ENCODE peak calls at places on chromosome 7, in seven cellular contexts. L, S, R, C, Z, U and H are unnamed samples.

GRCh38 chr7:135978624-135979023 is 1.5 kb upstream of the MTPN start:
- DNase-seq in L (no peak), S (no peak), R (no peak), C (no peak), Z (no peak), U (no peak), H (no peak)

GRCh38 chr7:27895553-27895952 is 155.6 kb downstream of the TAX1BP1 start:
- DNase-seq in L (no peak), S (no peak), R (no peak), C (no peak), Z (no peak), U (no peak), H (no peak)

GRCh38 chr7:22814261-22815208 is 8.1 kb downstream of the TOMM7 start:
- DNase-seq in L (peak), S (no peak), R (no peak), C (no peak), Z (no peak), U (peak), H (no peak)

GRCh38 chr7:137669706-137670105 is 177.1 kb downstream of the DGKI start:
- DNase-seq in L (no peak), S (no peak), R (no peak), C (no peak), Z (no peak), U (peak), H (peak)

GRCh38 chr7:68841004-68841403 is 757.3 kb upstream of the AUTS2 start:
- DNase-seq in L (no peak), S (no peak), R (no peak), C (peak), Z (no peak), U (no peak), H (no peak)

GRCh38 chr7:138125598-138126111 is 49.4 kb downstream of the AKR1D1 start:
- DNase-seq in L (no peak), S (no peak), R (no peak), C (no peak), Z (no peak), U (peak), H (peak)

GRCh38 chr7:155291729-155292128 is 5.9 kb upstream of the INSIG1 start:
- DNase-seq in L (no peak), S (no peak), R (no peak), C (no peak), Z (no peak), U (no peak), H (no peak)

GRCh38 chr7:79453558-79454324 is at the start of gene MAGI2:
- DNase-seq in L (peak), S (no peak), R (peak), C (peak), Z (no peak), U (peak), H (peak)

GRCh38 chr7:26457702-26458327 is 166.2 kb downstream of the SNX10 start:
- DNase-seq in L (no peak), S (no peak), R (no peak), C (no peak), Z (no peak), U (no peak), H (no peak)

GRCh38 chr7:130240240-130240639 is 26.4 kb upstream of the CPA2 start:
- DNase-seq in L (no peak), S (no peak), R (no peak), C (no peak), Z (no peak), U (no peak), H (no peak)
- H2AFZ ChIP-seq in L (no peak), S (no peak), R (peak), C (no peak), Z (no peak), U (no peak), H (no peak)

GRCh38 chr7:148433521-148434180 is 156.9 kb upstream of the C7orf33 start:
- DNase-seq in L (no peak), S (no peak), R (no peak), C (no peak), Z (no peak), U (no peak), H (no peak)

GRCh38 chr7:148436135-148436534 is 154.4 kb upstream of the C7orf33 start:
- DNase-seq in L (no peak), S (no peak), R (no peak), C (no peak), Z (no peak), U (no peak), H (no peak)

GRCh38 chr7:148434887-148435286 is 155.7 kb upstream of the C7orf33 start:
- DNase-seq in L (no peak), S (no peak), R (no peak), C (no peak), Z (no peak), U (no peak), H (no peak)

GRCh38 chr7:148435715-148436114 is 154.9 kb upstream of the C7orf33 start:
- DNase-seq in L (no peak), S (no peak), R (no peak), C (no peak), Z (no peak), U (no peak), H (no peak)

DNA sequence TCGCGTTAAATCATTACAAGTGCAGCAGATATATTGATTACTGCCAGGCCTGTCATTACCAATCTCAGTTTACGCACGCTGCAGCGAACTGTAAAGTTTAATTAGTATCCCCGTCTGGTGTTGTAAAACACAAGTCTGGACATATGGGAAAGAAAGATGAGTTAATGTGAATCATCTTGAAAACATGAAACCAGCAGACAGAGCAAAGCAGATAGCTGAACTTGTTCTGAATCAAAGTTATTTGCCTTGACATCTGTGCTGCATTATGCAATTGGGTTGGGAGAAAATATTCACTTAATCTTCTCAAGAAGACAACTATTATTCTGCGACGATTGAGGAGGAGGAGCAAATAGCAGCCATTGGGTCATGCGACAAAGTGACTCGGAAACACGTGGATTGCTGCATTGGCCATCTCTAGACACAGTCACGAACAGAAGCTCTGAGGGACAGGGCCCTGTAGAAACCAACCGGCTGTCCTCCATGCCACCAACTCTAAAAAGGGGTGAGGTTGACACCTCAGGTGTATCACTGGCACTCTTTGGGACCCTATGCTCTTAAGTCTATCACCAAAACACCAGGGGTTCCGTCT is 156.3 kb upstream of the C7orf33 start:
- DNase-seq in L (no peak), S (no peak), R (no peak), C (no peak), Z (no peak), U (no peak), H (peak)
- H2AFZ ChIP-seq in L (no peak), S (no peak), R (no peak), C (no peak), Z (no peak), U (no peak), H (no peak)

GRCh38 chr7:30134523-30135270 is at the start of gene MTURN:
- DNase-seq in L (peak), S (peak), R (peak), C (peak), Z (peak), U (peak), H (peak)
- H2AFZ ChIP-seq in L (peak), S (peak), R (peak), C (peak), Z (peak), U (peak), H (peak)

GRCh38 chr7:42745357-42746022 is 166.4 kb downstream of the C7orf25 start:
- DNase-seq in L (peak), S (peak), R (no peak), C (peak), Z (no peak), U (peak), H (no peak)

GRCh38 chr7:42744746-42745145 is 167.1 kb downstream of the C7orf25 start:
- DNase-seq in L (no peak), S (no peak), R (no peak), C (no peak), Z (no peak), U (no peak), H (no peak)

GRCh38 chr7:42739591-42739990 is 172.3 kb downstream of the C7orf25 start:
- DNase-seq in L (no peak), S (no peak), R (no peak), C (no peak), Z (no peak), U (no peak), H (no peak)

GRCh38 chr7:42740410-42740809 is 171.5 kb downstream of the C7orf25 start:
- DNase-seq in L (no peak), S (no peak), R (no peak), C (no peak), Z (no peak), U (no peak), H (no peak)

DNA sequence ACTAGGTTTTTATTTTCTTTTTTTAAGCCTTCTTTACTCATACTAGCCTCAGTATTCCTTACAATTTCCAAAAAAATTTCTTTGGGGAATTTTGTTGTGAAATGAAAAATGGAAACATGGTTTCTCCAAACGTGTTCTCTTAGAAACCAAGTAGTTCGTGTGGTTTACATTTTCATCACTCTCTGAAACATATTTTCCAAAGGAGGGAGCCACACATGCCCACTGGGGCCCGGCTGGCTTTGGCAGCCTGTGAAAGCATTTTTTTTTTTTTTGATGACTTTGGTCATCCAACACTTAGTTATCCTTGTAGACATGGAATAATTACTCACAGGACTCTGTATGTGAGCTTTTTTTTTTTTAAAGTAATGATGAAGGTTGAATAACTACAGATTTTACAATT is 169.5 kb downstream of the C7orf25 start:
- DNase-seq in L (no peak), S (no peak), R (no peak), C (no peak), Z (no peak), U (no peak), H (no peak)
- H2AFZ ChIP-seq in L (no peak), S (no peak), R (no peak), C (no peak), Z (no peak), U (no peak), H (no peak)

DNA sequence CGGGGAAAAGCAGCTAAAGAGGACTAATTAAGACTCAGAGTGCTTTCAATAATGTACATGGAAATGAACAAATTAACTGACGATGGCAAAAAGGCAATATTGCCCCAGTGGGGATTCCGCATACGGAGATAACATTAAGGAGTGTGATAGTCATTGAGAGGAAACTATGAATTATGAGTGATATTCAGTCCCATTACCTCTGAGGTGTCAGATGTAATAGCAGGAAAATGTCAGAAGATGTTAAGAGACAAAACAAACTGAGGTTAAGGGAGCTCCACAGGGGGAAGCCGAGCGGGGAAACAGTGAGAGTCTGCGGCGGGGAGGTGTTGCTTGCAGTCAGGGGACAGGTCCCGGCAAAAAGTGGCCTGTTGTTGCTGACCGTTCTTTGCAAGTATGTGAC is 717.0 kb downstream of the TYW1 start:
- DNase-seq in L (no peak), S (no peak), R (no peak), C (no peak), Z (no peak), U (no peak), H (no peak)
- H2AFZ ChIP-seq in L (no peak), S (no peak), R (no peak), C (no peak), Z (no peak), U (no peak), H (no peak)

GRCh38 chr7:157755741-157756140 is 418.9 kb downstream of the DNAJB6 start:
- DNase-seq in L (no peak), S (no peak), R (no peak), C (no peak), Z (no peak), U (no peak), H (no peak)

GRCh38 chr7:157759246-157759805 is 422.5 kb downstream of the DNAJB6 start:
- DNase-seq in L (no peak), S (no peak), R (no peak), C (no peak), Z (no peak), U (no peak), H (no peak)

GRCh38 chr7:157758468-157759245 is 421.9 kb downstream of the DNAJB6 start:
- DNase-seq in L (no peak), S (no peak), R (no peak), C (no peak), Z (no peak), U (no peak), H (no peak)

GRCh38 chr7:157757211-157757610 is 420.4 kb downstream of the DNAJB6 start:
- DNase-seq in L (no peak), S (no peak), R (no peak), C (no peak), Z (no peak), U (no peak), H (no peak)

DNA sequence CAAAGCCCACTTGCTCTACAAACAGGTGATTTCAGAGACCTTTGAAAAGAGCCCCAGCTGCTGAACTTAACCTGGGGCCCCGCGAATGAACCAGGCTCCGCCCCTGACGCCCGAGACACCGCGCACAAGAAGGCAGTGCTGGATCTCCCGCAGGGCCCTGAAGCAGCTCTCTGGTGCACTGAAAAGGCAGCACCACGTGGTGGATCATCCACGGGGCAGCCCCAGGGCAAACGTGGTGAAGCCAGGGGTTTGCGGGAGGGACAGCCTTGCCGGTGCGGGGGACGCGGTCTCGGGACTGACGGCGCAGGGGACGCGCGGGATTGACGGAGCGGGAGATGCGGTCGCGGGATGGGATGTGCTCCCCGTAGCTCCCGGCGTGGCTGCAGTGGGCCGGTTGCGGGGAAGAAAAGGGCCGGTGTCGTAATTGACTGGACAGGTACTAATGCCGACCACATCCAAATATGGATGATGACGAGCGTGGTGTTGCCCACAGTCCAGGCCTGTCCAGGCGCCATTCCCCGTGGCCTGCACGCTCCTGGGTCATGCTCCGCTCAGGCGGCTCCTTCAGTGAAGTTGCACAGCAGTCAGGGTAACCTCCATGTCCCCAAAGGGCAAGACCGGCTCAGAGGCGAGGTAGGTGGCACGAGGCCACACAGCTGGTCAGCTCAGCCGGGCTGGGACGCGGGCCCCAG is 421.1 kb downstream of the DNAJB6 start:
- DNase-seq in L (no peak), S (no peak), R (no peak), C (no peak), Z (no peak), U (no peak), H (no peak)
- H2AFZ ChIP-seq in L (no peak), S (no peak), R (no peak), C (no peak), Z (no peak), U (no peak), H (no peak)

DNA sequence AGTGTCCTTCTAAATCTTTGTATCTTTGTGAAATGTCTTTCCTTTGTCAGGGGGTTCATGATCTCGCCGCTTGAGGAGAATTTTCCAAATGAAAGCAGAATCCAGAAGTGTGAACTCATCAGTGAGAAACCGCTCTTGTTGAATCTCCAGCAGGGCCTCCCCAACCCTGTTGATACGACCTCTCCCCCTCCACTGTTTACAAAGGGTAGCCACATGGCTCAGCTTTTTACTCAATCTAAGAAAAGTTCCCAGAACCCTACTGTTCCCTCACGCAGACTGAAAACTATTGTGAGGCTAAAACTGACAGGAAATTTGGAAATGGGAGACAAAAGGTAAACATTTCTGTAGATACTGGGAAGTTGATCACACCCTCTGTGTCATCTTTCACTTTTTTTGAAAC is 73.9 kb downstream of the SEMA3C start:
- DNase-seq in L (no peak), S (no peak), R (no peak), C (no peak), Z (no peak), U (no peak), H (no peak)
- H2AFZ ChIP-seq in L (no peak), S (no peak), R (peak), C (no peak), Z (no peak), U (no peak), H (no peak)

DNA sequence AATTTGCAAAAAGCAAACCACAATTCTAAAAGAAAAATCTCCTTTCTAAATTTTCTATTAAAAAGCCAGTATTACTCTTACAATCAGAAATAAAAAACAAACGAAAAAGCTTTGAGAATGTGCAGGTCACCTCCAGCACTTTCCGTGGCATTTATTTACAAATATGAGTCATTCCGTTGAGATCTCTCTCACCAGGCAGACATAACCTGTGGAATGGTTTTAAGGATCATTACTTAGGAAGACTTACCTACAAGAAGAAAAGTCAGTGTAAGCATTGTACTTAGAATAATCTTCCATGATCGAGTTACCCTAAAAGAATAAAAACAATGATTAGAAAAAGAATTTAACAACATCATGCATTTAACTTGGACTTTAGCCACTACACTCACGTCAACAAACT is 3.3 kb downstream of the SUN3 start:
- DNase-seq in L (peak), S (no peak), R (no peak), C (peak), Z (no peak), U (no peak), H (peak)
- H2AFZ ChIP-seq in L (no peak), S (no peak), R (no peak), C (no peak), Z (no peak), U (no peak), H (no peak)